ENCODE peak calls at places on chromosomes 7 and 10, in ten cellular contexts. U is CD4-positive, alpha-beta T cell; I is epithelial cell of esophagus; D is GM12878; V is MM.1S; Z is brain microvascular endothelial cell; P is breast epithelium; F is kidney epithelial cell; E is mucosa of descending colon; C is OCI-LY7. H is an unnamed sample.

GRCh38 chr10:47049906-47050305 is 138.7 kb downstream of the PTPN20 start:
- DNase-seq in U (no peak), C (no peak), I (no peak), F (no peak), V (no peak), Z (no peak), D (no peak), P (no peak), E (no peak), H (no peak)

GRCh38 chr7:93980744-93981479 is 23.2 kb downstream of the BET1 start:
- DNase-seq in P (no peak), U (no peak), V (no peak), F (no peak), E (no peak), Z (no peak), C (no peak), D (no peak), I (no peak), H (no peak)

GRCh38 chr7:35875292-35875691 is 74.4 kb downstream of the SEPTIN7 start:
- DNase-seq in C (no peak), F (no peak), U (no peak), V (no peak), Z (peak), I (peak), E (no peak), D (no peak), P (no peak), H (no peak)

GRCh38 chr7:155880721-155881120 is 68.5 kb upstream of the SHH start:
- DNase-seq in E (no peak), I (no peak), D (no peak), Z (no peak), U (no peak), V (no peak), F (no peak), C (no peak), P (no peak), H (no peak)

GRCh38 chr10:96456296-96456840 is 57.4 kb downstream of the TLL2 start:
- DNase-seq in V (no peak), P (no peak), I (no peak), U (no peak), C (no peak), D (no peak), Z (no peak), F (no peak), E (no peak), H (no peak)

GRCh38 chr10:104767745-104768144 is 126.7 kb downstream of the SORCS3 start:
- DNase-seq in E (no peak), C (no peak), P (no peak), V (no peak), F (no peak), Z (no peak), I (no peak), U (no peak), D (no peak), H (no peak)

GRCh38 chr10:69348824-69349541 is 67.7 kb downstream of the TACR2 start:
- DNase-seq in Z (peak), F (no peak), D (no peak), V (no peak), P (no peak), I (peak), U (no peak), E (no peak), C (peak), H (no peak)

GRCh38 chr10:91220194-91220953 is at the start of gene PCGF5:
- DNase-seq in E (peak), U (peak), D (no peak), I (peak), C (peak), P (peak), V (peak), F (peak), Z (peak), H (peak)

GRCh38 chr7:149330914-149331567 is 69.0 kb downstream of the ZNF783 start:
- DNase-seq in F (no peak), U (no peak), Z (no peak), E (no peak), V (no peak), D (no peak), C (no peak), I (peak), P (no peak), H (no peak)

GRCh38 chr10:87845624-87846377 is 17.5 kb downstream of the KLLN start:
- DNase-seq in P (no peak), D (no peak), I (peak), V (no peak), Z (peak), U (no peak), E (no peak), C (no peak), F (peak), H (no peak)

GRCh38 chr10:87847550-87847949 is 15.8 kb downstream of the KLLN start:
- DNase-seq in D (no peak), C (no peak), I (peak), V (no peak), P (no peak), E (no peak), U (no peak), F (no peak), Z (no peak), H (no peak)

GRCh38 chr10:87843714-87844113 is 19.6 kb downstream of the KLLN start:
- DNase-seq in U (no peak), C (no peak), V (no peak), I (no peak), D (no peak), Z (no peak), E (no peak), F (no peak), P (no peak), H (no peak)

GRCh38 chr10:87842776-87843497 is 20.4 kb downstream of the KLLN start:
- DNase-seq in C (no peak), U (no peak), Z (peak), I (peak), P (no peak), F (no peak), E (no peak), V (no peak), D (no peak), H (no peak)

GRCh38 chr10:87844837-87845623 is 18.3 kb downstream of the KLLN start:
- DNase-seq in D (no peak), C (no peak), P (no peak), V (no peak), Z (peak), E (no peak), F (no peak), I (peak), U (no peak), H (no peak)
- TF ChIP-seq CTCF in D (no peak), C (no peak), P (no peak), V (no peak), Z (no peak), E (no peak), F (no peak), I (no peak), U (no peak), H (no peak)

GRCh38 chr10:31320598-31321211 is 1.7 kb downstream of the ZEB1 start:
- DNase-seq in D (no peak), Z (peak), E (peak), C (peak), V (peak), P (no peak), F (no peak), I (peak), U (peak), H (no peak)
- TF ChIP-seq CTCF in D (peak), Z (no peak), E (no peak), C (peak), V (peak), P (no peak), F (no peak), I (no peak), U (no peak), H (no peak)

GRCh38 chr10:85421421-85421820 is 945.2 kb downstream of the GRID1 start:
- DNase-seq in Z (no peak), F (no peak), C (no peak), P (no peak), U (no peak), D (no peak), V (no peak), I (no peak), E (no peak), H (no peak)
- TF ChIP-seq CTCF in Z (no peak), F (no peak), C (no peak), P (no peak), U (no peak), D (no peak), V (no peak), I (no peak), E (no peak), H (no peak)

GRCh38 chr7:33886100-33886623 is 19.2 kb upstream of the BMPER start:
- DNase-seq in D (no peak), V (no peak), U (no peak), F (no peak), P (no peak), C (no peak), Z (no peak), E (no peak), I (no peak), H (no peak)
- TF ChIP-seq CTCF in D (no peak), V (peak), U (no peak), F (peak), P (no peak), C (no peak), Z (peak), E (no peak), I (no peak), H (peak)

DNA sequence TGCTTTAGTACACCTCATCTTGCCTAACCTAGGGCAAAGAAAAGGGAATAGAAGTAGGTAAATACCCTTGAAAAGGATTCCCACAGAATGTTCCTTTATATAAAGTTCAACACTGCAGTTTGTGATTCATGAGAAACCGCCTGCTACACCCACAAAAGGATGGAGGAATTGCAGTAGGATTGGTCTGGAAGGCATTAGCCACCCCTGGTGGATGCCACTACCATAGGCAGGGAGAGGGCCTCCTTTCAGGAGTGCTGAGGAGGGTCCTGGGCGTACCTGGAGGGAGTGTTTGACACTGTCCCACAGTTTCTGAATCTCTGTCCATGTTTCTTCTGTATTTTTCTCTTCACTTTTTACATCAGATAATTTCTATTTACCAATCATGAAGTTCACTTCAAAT is 221.8 kb upstream of the TMEM72 start:
- DNase-seq in C (no peak), V (no peak), D (no peak), F (no peak), I (peak), E (no peak), U (no peak), Z (no peak), P (no peak), H (no peak)
- TF ChIP-seq CTCF in C (no peak), V (no peak), D (no peak), F (peak), I (peak), E (no peak), U (no peak), Z (peak), P (no peak), H (no peak)

H was measured in D721Med.